ENCODE peak calls at places on chromosomes 13 and 19, in nine cellular contexts. One of them, this sample, is unnamed.

GRCh38 chr13:25447396-25447795 is 75.6 kb downstream of the ATP8A2 start:
- DNase-seq in heart right ventricle: no peak
- DNase-seq in caudate nucleus: no peak
- DNase-seq in OCI-LY7: no peak
- DNase-seq in psoas muscle: no peak
- DNase-seq in cardiac muscle cell: no peak
- DNase-seq in GM23338: no peak
- DNase-seq in fibroblast of lung: no peak
- DNase-seq in neural progenitor cell: no peak
- DNase-seq in this sample: no peak

GRCh38 chr13:111202745-111203144 is 87.6 kb downstream of the ARHGEF7 start:
- DNase-seq in caudate nucleus: no peak
- DNase-seq in heart right ventricle: peak; percentile 81
- DNase-seq in psoas muscle: no peak
- DNase-seq in OCI-LY7: peak; percentile 66
- DNase-seq in fibroblast of lung: peak; percentile 82
- DNase-seq in GM23338: peak; percentile 59
- DNase-seq in neural progenitor cell: no peak
- DNase-seq in cardiac muscle cell: no peak
- DNase-seq in this sample: no peak

GRCh38 chr13:64074989-64075474 is 2659.4 kb upstream of the PCDH20 start:
- DNase-seq in GM23338: no peak
- DNase-seq in cardiac muscle cell: no peak
- DNase-seq in psoas muscle: no peak
- DNase-seq in heart right ventricle: no peak
- DNase-seq in caudate nucleus: no peak
- DNase-seq in OCI-LY7: no peak
- DNase-seq in fibroblast of lung: no peak
- DNase-seq in neural progenitor cell: no peak
- DNase-seq in this sample: no peak

GRCh38 chr19:47243776-47244547 is 12.4 kb upstream of the CCDC9 start:
- DNase-seq in caudate nucleus: peak; percentile 35
- DNase-seq in cardiac muscle cell: peak; percentile 92
- DNase-seq in OCI-LY7: peak; percentile 97
- DNase-seq in heart right ventricle: peak; percentile 94
- DNase-seq in psoas muscle: peak; percentile 96
- DNase-seq in GM23338: peak; percentile 96
- DNase-seq in fibroblast of lung: peak; percentile 97
- DNase-seq in neural progenitor cell: peak; percentile 96
- DNase-seq in this sample: peak; percentile 56

GRCh38 chr19:54415208-54415900 is at the start of gene TTYH1:
- DNase-seq in heart right ventricle: no peak
- DNase-seq in GM23338: peak; percentile 66
- DNase-seq in psoas muscle: no peak
- DNase-seq in neural progenitor cell: peak; percentile 78
- DNase-seq in cardiac muscle cell: no peak
- DNase-seq in fibroblast of lung: no peak
- DNase-seq in OCI-LY7: no peak
- DNase-seq in caudate nucleus: peak; percentile 37
- DNase-seq in this sample: peak; percentile 37

GRCh38 chr19:17584132-17584531 is 28.7 kb downstream of the COLGALT1 start:
- DNase-seq in GM23338: no peak
- DNase-seq in OCI-LY7: no peak
- DNase-seq in neural progenitor cell: no peak
- DNase-seq in heart right ventricle: no peak
- DNase-seq in cardiac muscle cell: no peak
- DNase-seq in psoas muscle: no peak
- DNase-seq in fibroblast of lung: no peak
- DNase-seq in caudate nucleus: no peak
- DNase-seq in this sample: no peak

GRCh38 chr19:23056516-23056915 is 53.5 kb upstream of the ZNF728 start:
- DNase-seq in heart right ventricle: no peak
- DNase-seq in cardiac muscle cell: no peak
- DNase-seq in neural progenitor cell: no peak
- DNase-seq in psoas muscle: no peak
- DNase-seq in GM23338: no peak
- DNase-seq in OCI-LY7: no peak
- DNase-seq in fibroblast of lung: no peak
- DNase-seq in caudate nucleus: no peak
- DNase-seq in this sample: no peak

GRCh38 chr13:72745260-72745659 is 17.5 kb downstream of the BORA start:
- DNase-seq in cardiac muscle cell: no peak
- DNase-seq in fibroblast of lung: no peak
- DNase-seq in psoas muscle: no peak
- DNase-seq in heart right ventricle: no peak
- DNase-seq in caudate nucleus: no peak
- DNase-seq in OCI-LY7: no peak
- DNase-seq in neural progenitor cell: no peak
- DNase-seq in GM23338: no peak
- DNase-seq in this sample: no peak

GRCh38 chr13:34748078-34748477 is 194.0 kb upstream of the NBEA start:
- DNase-seq in GM23338: no peak
- DNase-seq in OCI-LY7: no peak
- DNase-seq in caudate nucleus: no peak
- DNase-seq in heart right ventricle: peak; percentile 79
- DNase-seq in psoas muscle: no peak
- DNase-seq in neural progenitor cell: no peak
- DNase-seq in fibroblast of lung: peak; percentile 79
- DNase-seq in cardiac muscle cell: no peak
- DNase-seq in this sample: no peak

GRCh38 chr19:28940751-28941500 is 272.0 kb downstream of the UQCRFS1 start:
- DNase-seq in psoas muscle: no peak
- DNase-seq in GM23338: no peak
- DNase-seq in neural progenitor cell: no peak
- DNase-seq in cardiac muscle cell: no peak
- DNase-seq in OCI-LY7: no peak
- DNase-seq in fibroblast of lung: peak; percentile 49
- DNase-seq in caudate nucleus: no peak
- DNase-seq in heart right ventricle: no peak
- DNase-seq in this sample: no peak

GRCh38 chr13:76380436-76381065 is 505.7 kb downstream of the KCTD12 start:
- DNase-seq in psoas muscle: no peak
- DNase-seq in GM23338: no peak
- DNase-seq in fibroblast of lung: peak; percentile 3
- DNase-seq in OCI-LY7: no peak
- DNase-seq in caudate nucleus: no peak
- DNase-seq in cardiac muscle cell: no peak
- DNase-seq in heart right ventricle: no peak
- DNase-seq in neural progenitor cell: no peak
- DNase-seq in this sample: no peak

GRCh38 chr13:59364508-59365187 is 799.1 kb downstream of the DIAPH3 start:
- DNase-seq in GM23338: peak; percentile 52
- DNase-seq in fibroblast of lung: no peak
- DNase-seq in OCI-LY7: no peak
- DNase-seq in cardiac muscle cell: no peak
- DNase-seq in neural progenitor cell: peak; percentile 24
- DNase-seq in psoas muscle: no peak
- DNase-seq in heart right ventricle: no peak
- DNase-seq in caudate nucleus: no peak
- DNase-seq in this sample: no peak

GRCh38 chr13:113839536-113840204 is 24.2 kb downstream of the GAS6 start:
- DNase-seq in caudate nucleus: no peak
- DNase-seq in OCI-LY7: no peak
- DNase-seq in GM23338: no peak
- DNase-seq in neural progenitor cell: no peak
- DNase-seq in psoas muscle: peak; percentile 50
- DNase-seq in cardiac muscle cell: no peak
- DNase-seq in heart right ventricle: no peak
- DNase-seq in fibroblast of lung: no peak
- DNase-seq in this sample: no peak

GRCh38 chr13:40181203-40181845 is 485.1 kb downstream of the FOXO1 start:
- DNase-seq in OCI-LY7: no peak
- DNase-seq in caudate nucleus: no peak
- DNase-seq in GM23338: no peak
- DNase-seq in neural progenitor cell: no peak
- DNase-seq in psoas muscle: no peak
- DNase-seq in heart right ventricle: no peak
- DNase-seq in fibroblast of lung: peak; percentile 87
- DNase-seq in cardiac muscle cell: peak; percentile 9
- DNase-seq in this sample: no peak

GRCh38 chr19:5002143-5002542 is 33.2 kb downstream of the KDM4B start:
- DNase-seq in neural progenitor cell: no peak
- DNase-seq in heart right ventricle: no peak
- DNase-seq in psoas muscle: no peak
- DNase-seq in cardiac muscle cell: no peak
- DNase-seq in OCI-LY7: no peak
- DNase-seq in fibroblast of lung: no peak
- DNase-seq in GM23338: no peak
- DNase-seq in caudate nucleus: no peak
- DNase-seq in this sample: no peak
- H3K27ac ChIP-seq in neural progenitor cell: no peak overlapping the region
- H3K27ac ChIP-seq in heart right ventricle: peak overlapping the region; percentile 10
- H3K27ac ChIP-seq in psoas muscle: no peak overlapping the region
- H3K27ac ChIP-seq in cardiac muscle cell: no peak overlapping the region
- H3K27ac ChIP-seq in OCI-LY7: no peak overlapping the region
- H3K27ac ChIP-seq in fibroblast of lung: peak overlapping the region; percentile 39
- H3K27ac ChIP-seq in GM23338: no peak overlapping the region
- H3K27ac ChIP-seq in caudate nucleus: no peak overlapping the region
- H3K27ac ChIP-seq in this sample: no peak overlapping the region

GRCh38 chr13:84917252-84917878 is 881.9 kb downstream of the SLITRK6 start:
- DNase-seq in neural progenitor cell: no peak
- DNase-seq in caudate nucleus: no peak
- DNase-seq in psoas muscle: no peak
- DNase-seq in GM23338: peak; percentile 21
- DNase-seq in cardiac muscle cell: peak; percentile 10
- DNase-seq in fibroblast of lung: peak; percentile 63
- DNase-seq in heart right ventricle: no peak
- DNase-seq in OCI-LY7: peak; percentile 60
- DNase-seq in this sample: no peak
- H3K27ac ChIP-seq in neural progenitor cell: no peak overlapping the region
- H3K27ac ChIP-seq in caudate nucleus: no peak overlapping the region
- H3K27ac ChIP-seq in psoas muscle: no peak overlapping the region
- H3K27ac ChIP-seq in GM23338: no peak overlapping the region
- H3K27ac ChIP-seq in cardiac muscle cell: no peak overlapping the region
- H3K27ac ChIP-seq in fibroblast of lung: no peak overlapping the region
- H3K27ac ChIP-seq in heart right ventricle: no peak overlapping the region
- H3K27ac ChIP-seq in OCI-LY7: no peak overlapping the region
- H3K27ac ChIP-seq in this sample: no peak overlapping the region

DNA sequence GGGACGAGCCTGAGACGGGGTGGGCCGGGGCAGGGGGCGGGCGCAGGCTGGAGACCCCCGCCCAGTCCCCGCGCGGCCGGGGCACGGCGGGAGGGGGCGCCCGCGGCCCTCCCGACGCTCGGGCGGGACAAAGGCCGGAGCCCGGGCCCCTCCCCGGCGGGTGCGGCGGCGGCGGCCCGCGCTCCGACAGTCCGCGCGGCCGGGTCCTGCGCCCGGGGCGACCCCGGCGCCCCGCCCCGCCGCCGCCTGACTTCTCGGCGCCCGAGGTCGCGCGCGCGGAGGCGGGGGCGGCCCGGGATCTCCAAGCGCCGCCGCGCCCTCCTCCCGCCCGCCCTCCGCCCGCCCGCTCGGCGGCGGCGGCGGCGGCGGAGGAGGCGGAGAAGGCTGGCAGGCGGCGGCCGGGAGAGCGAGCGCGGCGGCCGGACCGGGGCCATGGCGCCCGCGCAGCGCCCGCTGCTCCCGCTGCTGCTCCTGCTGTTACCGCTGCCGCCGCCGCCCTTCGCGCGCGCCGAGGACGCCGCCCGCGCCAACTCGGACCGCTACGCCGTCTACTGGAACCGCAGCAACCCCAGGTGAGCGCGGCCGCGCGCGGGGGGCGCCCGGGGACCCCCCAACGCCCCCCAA is at the start of gene EFNA2:
- DNase-seq in GM23338: no peak
- DNase-seq in caudate nucleus: no peak
- DNase-seq in psoas muscle: no peak
- DNase-seq in neural progenitor cell: peak; percentile 79
- DNase-seq in OCI-LY7: no peak
- DNase-seq in fibroblast of lung: no peak
- DNase-seq in cardiac muscle cell: peak; percentile 58
- DNase-seq in heart right ventricle: no peak
- DNase-seq in this sample: no peak
- H3K27ac ChIP-seq in GM23338: no peak within 1 kb of the TSS
- H3K27ac ChIP-seq in caudate nucleus: no peak within 1 kb of the TSS
- H3K27ac ChIP-seq in psoas muscle: no peak within 1 kb of the TSS
- H3K27ac ChIP-seq in neural progenitor cell: no peak within 1 kb of the TSS
- H3K27ac ChIP-seq in OCI-LY7: no peak within 1 kb of the TSS
- H3K27ac ChIP-seq in fibroblast of lung: no peak within 1 kb of the TSS
- H3K27ac ChIP-seq in cardiac muscle cell: no peak within 1 kb of the TSS
- H3K27ac ChIP-seq in heart right ventricle: no peak within 1 kb of the TSS
- H3K27ac ChIP-seq in this sample: no peak within 1 kb of the TSS

DNA sequence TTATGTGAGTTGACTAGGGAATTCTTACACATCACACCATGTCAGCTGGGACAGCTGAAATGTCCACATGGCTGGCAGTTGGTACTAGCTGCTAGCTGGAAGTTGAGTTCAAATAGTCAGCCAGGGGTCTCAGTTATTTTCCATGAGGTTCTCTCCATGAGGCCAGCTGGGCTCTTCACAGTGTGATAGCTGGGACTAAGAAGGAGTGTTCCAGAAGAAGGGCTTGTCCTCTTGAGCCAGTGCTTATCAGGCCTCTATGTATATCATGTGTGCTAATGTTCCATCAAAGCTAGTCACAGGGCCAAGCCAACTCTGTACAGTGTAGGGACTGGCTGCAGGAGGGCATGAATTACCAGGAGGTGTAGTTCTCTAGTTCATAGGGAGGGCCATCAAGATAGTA is 11.8 kb downstream of the USPL1 start:
- DNase-seq in neural progenitor cell: no peak
- DNase-seq in cardiac muscle cell: peak; percentile 12
- DNase-seq in GM23338: no peak
- DNase-seq in psoas muscle: no peak
- DNase-seq in fibroblast of lung: no peak
- DNase-seq in caudate nucleus: no peak
- DNase-seq in heart right ventricle: no peak
- DNase-seq in OCI-LY7: no peak
- DNase-seq in this sample: no peak
- H3K27ac ChIP-seq in neural progenitor cell: no peak overlapping the region
- H3K27ac ChIP-seq in cardiac muscle cell: peak overlapping the region; percentile 78
- H3K27ac ChIP-seq in GM23338: no peak overlapping the region
- H3K27ac ChIP-seq in psoas muscle: no peak overlapping the region
- H3K27ac ChIP-seq in fibroblast of lung: no peak overlapping the region
- H3K27ac ChIP-seq in caudate nucleus: no peak overlapping the region
- H3K27ac ChIP-seq in heart right ventricle: no peak overlapping the region
- H3K27ac ChIP-seq in OCI-LY7: no peak overlapping the region
- H3K27ac ChIP-seq in this sample: no peak overlapping the region

GRCh38 chr13:44273991-44274810 is 99.4 kb upstream of the SERP2 start:
- DNase-seq in cardiac muscle cell: no peak
- DNase-seq in neural progenitor cell: no peak
- DNase-seq in fibroblast of lung: peak; percentile 94
- DNase-seq in heart right ventricle: no peak
- DNase-seq in caudate nucleus: no peak
- DNase-seq in GM23338: no peak
- DNase-seq in psoas muscle: no peak
- DNase-seq in OCI-LY7: peak; percentile 79
- DNase-seq in this sample: no peak
- H3K27ac ChIP-seq in cardiac muscle cell: no peak overlapping the region
- H3K27ac ChIP-seq in neural progenitor cell: no peak overlapping the region
- H3K27ac ChIP-seq in fibroblast of lung: peak overlapping the region; percentile 88
- H3K27ac ChIP-seq in heart right ventricle: peak overlapping the region; percentile 86
- H3K27ac ChIP-seq in caudate nucleus: peak overlapping the region; percentile 77
- H3K27ac ChIP-seq in GM23338: no peak overlapping the region
- H3K27ac ChIP-seq in psoas muscle: peak overlapping the region; percentile 71
- H3K27ac ChIP-seq in OCI-LY7: peak overlapping the region; percentile 97
- H3K27ac ChIP-seq in this sample: no peak overlapping the region